ENCODE peak calls at places on chromosome 4, in eight cellular contexts. M is prostate gland, F is A549, U is transverse colon, B is tibial nerve, W is adrenal gland, I is uterus, V is esophagus squamous epithelium. R is an unnamed sample.

GRCh38 chr4:24736066-24736465 is 59.3 kb upstream of the SOD3 start:
- DNase-seq in V (no peak), F (peak), I (no peak), U (peak), M (no peak), W (peak), B (no peak), R (no peak)

GRCh38 chr4:167989815-167990214 is 102.5 kb upstream of the ANXA10 start:
- DNase-seq in V (no peak), F (peak), U (no peak), M (no peak), W (no peak), B (no peak), I (no peak), R (no peak)

GRCh38 chr4:80454040-80454439 is 118.5 kb downstream of the CFAP299 start:
- DNase-seq in B (no peak), W (no peak), V (no peak), F (no peak), I (no peak), U (no peak), M (no peak), R (no peak)

GRCh38 chr4:38275331-38275821 is 315.2 kb downstream of the PTTG2 start:
- DNase-seq in U (no peak), W (no peak), M (no peak), V (no peak), B (no peak), I (no peak), F (peak), R (no peak)

GRCh38 chr4:163548481-163549243 is 54.2 kb downstream of the TMA16 start:
- DNase-seq in I (no peak), M (no peak), F (peak), U (no peak), B (no peak), W (peak), V (no peak), R (no peak)

GRCh38 chr4:147174561-147174960 is 228.9 kb upstream of the TTC29 start:
- DNase-seq in V (no peak), F (no peak), U (no peak), M (no peak), B (no peak), I (no peak), W (no peak), R (no peak)

GRCh38 chr4:55819634-55820033 is at the start of gene EXOC1L:
- DNase-seq in B (no peak), U (no peak), I (no peak), V (no peak), M (no peak), W (peak), F (no peak), R (no peak)

GRCh38 chr4:26127001-26127400 is 193.8 kb upstream of the RBPJ start:
- DNase-seq in F (no peak), M (no peak), I (no peak), U (no peak), V (no peak), B (no peak), W (no peak), R (no peak)

GRCh38 chr4:124414641-124415040 is 297.9 kb downstream of the ANKRD50 start:
- DNase-seq in B (no peak), U (no peak), F (no peak), M (no peak), I (no peak), W (no peak), V (no peak), R (no peak)

GRCh38 chr4:70473691-70474090 is 1.7 kb downstream of the MUC7 start:
- DNase-seq in U (no peak), V (no peak), B (no peak), M (no peak), F (no peak), I (no peak), W (no peak), R (no peak)

GRCh38 chr4:10587697-10588096 is 96.9 kb downstream of the CLNK start:
- DNase-seq in V (no peak), M (no peak), U (no peak), B (no peak), W (no peak), F (no peak), I (no peak), R (no peak)

GRCh38 chr4:4948370-4948769 is 70.9 kb downstream of the CYTL1 start:
- DNase-seq in V (no peak), F (no peak), I (no peak), W (no peak), U (no peak), B (no peak), M (no peak), R (no peak)

GRCh38 chr4:3075652-3075981 is 1.1 kb downstream of the HTT start:
- DNase-seq in V (no peak), F (no peak), B (no peak), U (no peak), W (no peak), I (no peak), M (no peak), R (no peak)

GRCh38 chr4:83535520-83535944 is 376 bp upstream of the GPAT3 start:
- DNase-seq in M (peak), U (peak), V (no peak), W (peak), B (no peak), F (no peak), I (peak), R (no peak)

GRCh38 chr4:158854236-158854635 is 85.4 kb downstream of the FNIP2 start:
- DNase-seq in M (no peak), B (no peak), W (no peak), F (no peak), V (no peak), U (no peak), I (no peak), R (no peak)

GRCh38 chr4:122052714-122053113 is 99.4 kb upstream of the BLTP1 start:
- DNase-seq in B (no peak), I (no peak), U (no peak), M (no peak), V (no peak), W (no peak), F (no peak), R (no peak)

GRCh38 chr4:1789552-1789951 is 3.5 kb upstream of the FGFR3 start:
- DNase-seq in U (no peak), I (no peak), M (no peak), B (no peak), W (no peak), V (no peak), F (no peak), R (no peak)

GRCh38 chr4:48380583-48381167 is 39.3 kb downstream of the SLAIN2 start:
- DNase-seq in V (no peak), M (no peak), I (no peak), U (no peak), F (no peak), W (no peak), B (no peak), R (no peak)

GRCh38 chr4:20395160-20395773 is 143.6 kb downstream of the SLIT2 start:
- DNase-seq in I (no peak), B (no peak), W (peak), M (peak), U (peak), F (peak), V (no peak), R (no peak)

GRCh38 chr4:6929735-6930464 is 20.3 kb downstream of the TBC1D14 start:
- DNase-seq in W (no peak), I (no peak), M (no peak), B (no peak), U (peak), V (no peak), F (no peak), R (no peak)

GRCh38 chr4:83489711-83490326 is 4.9 kb upstream of the ABRAXAS1 start:
- DNase-seq in F (no peak), B (no peak), V (no peak), I (no peak), W (no peak), U (no peak), M (no peak), R (no peak)

GRCh38 chr4:78845469-78845868 is 69.3 kb downstream of the BMP2K start:
- DNase-seq in I (no peak), W (no peak), B (no peak), F (no peak), U (no peak), M (no peak), V (no peak), R (no peak)

GRCh38 chr4:20253799-20254409 is 2.2 kb downstream of the SLIT2 start:
- DNase-seq in U (peak), F (no peak), M (no peak), V (no peak), B (no peak), I (peak), W (peak), R (peak)

GRCh38 chr4:78776729-78777555 is 792 bp downstream of the BMP2K start:
- DNase-seq in U (peak), I (peak), B (peak), F (peak), W (peak), M (peak), V (peak), R (no peak)

GRCh38 chr4:87633239-87633638 is 16.8 kb upstream of the DMP1 start:
- DNase-seq in M (peak), U (no peak), F (peak), V (no peak), I (no peak), W (peak), B (no peak), R (no peak)

GRCh38 chr4:5086535-5086934 is 35.3 kb downstream of the STK32B start:
- DNase-seq in V (no peak), U (no peak), B (no peak), M (no peak), W (no peak), I (no peak), F (no peak), R (no peak)

GRCh38 chr4:84498203-84499026 is 677 bp downstream of the NKX6-1 start:
- DNase-seq in F (peak), V (no peak), B (no peak), U (no peak), W (peak), I (peak), M (no peak), R (no peak)

GRCh38 chr4:56130609-56131150 is 181.9 kb downstream of the CEP135 start:
- DNase-seq in W (no peak), F (no peak), V (no peak), I (no peak), M (no peak), U (no peak), B (no peak), R (no peak)

GRCh38 chr4:111400736-111401135 is 744.5 kb upstream of the FAM241A start:
- DNase-seq in M (no peak), B (no peak), U (no peak), V (no peak), F (no peak), I (no peak), W (no peak), R (no peak)

GRCh38 chr4:94641702-94642560 is 115.8 kb upstream of the BMPR1B start:
- DNase-seq in W (no peak), I (no peak), M (no peak), B (no peak), U (no peak), V (no peak), F (peak), R (no peak)

GRCh38 chr4:135497563-135498152 is 1296.1 kb upstream of the PABPC4L start:
- DNase-seq in W (no peak), M (no peak), F (no peak), I (no peak), B (no peak), V (no peak), U (no peak), R (no peak)

GRCh38 chr4:41179086-41179374 is 35.3 kb downstream of the APBB2 start:
- DNase-seq in V (no peak), M (no peak), U (no peak), B (no peak), F (no peak), I (no peak), W (no peak), R (no peak)

GRCh38 chr4:167232805-167233522 is 1.3 kb downstream of the SPOCK3 start:
- DNase-seq in M (no peak), W (no peak), U (no peak), V (no peak), B (no peak), I (no peak), F (no peak), R (no peak)

GRCh38 chr4:138182838-138183426 is 59.2 kb downstream of the SLC7A11 start:
- DNase-seq in F (peak), W (peak), V (no peak), I (no peak), U (no peak), M (peak), B (no peak), R (no peak)

GRCh38 chr4:96483308-96484030 is 643.6 kb downstream of the PDHA2 start:
- DNase-seq in F (peak), U (no peak), V (no peak), B (no peak), M (no peak), W (no peak), I (no peak), R (no peak)

GRCh38 chr4:84582988-84583870 is at the start of gene CDS1:
- DNase-seq in I (no peak), U (peak), B (no peak), V (no peak), W (peak), M (peak), F (no peak), R (peak)

GRCh38 chr4:163157157-163157556 is 9.5 kb downstream of the NAF1 start:
- DNase-seq in F (no peak), W (no peak), I (no peak), M (no peak), B (no peak), V (no peak), U (no peak), R (no peak)

GRCh38 chr4:186840771-186841301 is 117.2 kb upstream of the FAT1 start:
- DNase-seq in W (no peak), U (no peak), B (peak), I (peak), V (no peak), M (no peak), F (no peak), R (no peak)

GRCh38 chr4:186844059-186844681 is 120.5 kb upstream of the FAT1 start:
- DNase-seq in W (no peak), U (no peak), V (no peak), I (peak), M (peak), F (no peak), B (no peak), R (no peak)

GRCh38 chr4:186846426-186846825 is 122.8 kb upstream of the FAT1 start:
- DNase-seq in M (no peak), F (no peak), V (no peak), I (no peak), B (no peak), U (no peak), W (no peak), R (no peak)

GRCh38 chr4:186848437-186848836 is 124.8 kb upstream of the FAT1 start:
- DNase-seq in U (no peak), V (no peak), I (no peak), W (no peak), M (no peak), B (no peak), F (no peak), R (no peak)

GRCh38 chr4:186845137-186845842 is 121.6 kb upstream of the FAT1 start:
- DNase-seq in F (peak), I (peak), W (no peak), V (no peak), U (peak), B (no peak), M (no peak), R (no peak)
- TF ChIP-seq POLR2A in F (no peak), I (no peak), W (no peak), V (no peak), U (no peak), B (no peak), M (no peak), R (no peak)

DNA sequence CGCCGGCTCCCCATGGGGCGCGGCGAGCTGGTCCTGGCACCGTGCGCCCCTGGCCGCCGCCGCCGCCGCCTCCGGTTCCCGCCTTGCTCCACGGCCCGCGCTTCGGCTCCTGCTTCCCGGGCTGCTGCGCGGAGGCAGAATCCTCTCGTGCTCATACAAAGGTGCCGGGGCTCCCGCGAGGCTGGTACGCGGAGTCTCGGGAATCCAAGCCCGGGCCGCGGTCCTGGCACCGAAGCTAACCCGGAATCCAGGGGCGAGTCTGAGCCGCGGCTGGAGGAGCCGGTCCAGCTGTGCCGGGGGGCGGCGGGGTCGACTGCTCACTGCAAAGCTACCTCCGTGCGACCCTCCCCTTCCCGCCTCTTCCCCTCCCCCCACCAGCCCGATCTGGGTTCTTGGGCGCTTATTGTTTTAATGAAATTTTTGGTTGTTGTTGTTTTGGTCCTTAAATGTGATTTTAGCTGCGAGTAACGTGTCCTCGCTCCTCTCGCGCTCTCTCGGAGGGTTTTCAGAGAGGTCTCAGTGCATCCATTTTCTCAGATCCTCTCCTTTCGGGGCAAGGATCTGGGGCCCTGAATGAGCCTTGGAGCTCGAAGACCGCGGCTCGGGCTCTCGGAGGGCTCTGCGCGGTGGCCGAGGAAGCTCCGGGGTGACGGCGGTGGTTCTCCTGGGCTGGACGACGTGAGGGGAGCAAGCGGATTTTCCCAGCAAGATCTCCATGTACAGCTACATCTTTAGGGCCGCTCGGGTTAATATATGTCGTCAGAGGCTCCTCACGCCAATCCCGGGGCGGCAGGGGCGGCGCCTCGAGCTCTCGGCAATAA is at the start of gene HAND2:
- DNase-seq in V (no peak), I (peak), U (peak), F (peak), W (no peak), B (no peak), M (no peak), R (no peak)
- TF ChIP-seq POLR2A in V (no peak), I (peak), U (peak), F (no peak), W (peak), B (no peak), M (no peak), R (no peak)

GRCh38 chr4:140151700-140152014 is 2.3 kb downstream of the MAML3 start:
- DNase-seq in F (peak), I (peak), U (peak), B (peak), M (peak), V (no peak), W (peak), R (peak)
- TF ChIP-seq POLR2A in F (no peak), I (no peak), U (no peak), B (no peak), M (no peak), V (no peak), W (peak), R (no peak)

GRCh38 chr4:13484045-13484748 is at the start of gene RAB28:
- DNase-seq in W (peak), F (peak), V (peak), U (peak), I (peak), B (peak), M (peak), R (peak)
- TF ChIP-seq POLR2A in W (peak), F (peak), V (peak), U (peak), I (peak), B (peak), M (peak), R (peak)

GRCh38 chr4:76463568-76463967 is 28.5 kb downstream of the SHROOM3 start:
- DNase-seq in W (no peak), U (no peak), F (no peak), I (no peak), V (no peak), B (no peak), M (no peak), R (no peak)

GRCh38 chr4:76458297-76458696 is 23.3 kb downstream of the SHROOM3 start:
- DNase-seq in W (no peak), F (no peak), B (no peak), I (no peak), U (no peak), V (no peak), M (no peak), R (no peak)

GRCh38 chr4:76458829-76459228 is 23.8 kb downstream of the SHROOM3 start:
- DNase-seq in F (no peak), W (no peak), U (no peak), B (no peak), I (no peak), V (no peak), M (no peak), R (no peak)

GRCh38 chr4:76457885-76458284 is 22.9 kb downstream of the SHROOM3 start:
- DNase-seq in U (no peak), I (no peak), W (no peak), M (no peak), F (no peak), V (no peak), B (no peak), R (no peak)

DNA sequence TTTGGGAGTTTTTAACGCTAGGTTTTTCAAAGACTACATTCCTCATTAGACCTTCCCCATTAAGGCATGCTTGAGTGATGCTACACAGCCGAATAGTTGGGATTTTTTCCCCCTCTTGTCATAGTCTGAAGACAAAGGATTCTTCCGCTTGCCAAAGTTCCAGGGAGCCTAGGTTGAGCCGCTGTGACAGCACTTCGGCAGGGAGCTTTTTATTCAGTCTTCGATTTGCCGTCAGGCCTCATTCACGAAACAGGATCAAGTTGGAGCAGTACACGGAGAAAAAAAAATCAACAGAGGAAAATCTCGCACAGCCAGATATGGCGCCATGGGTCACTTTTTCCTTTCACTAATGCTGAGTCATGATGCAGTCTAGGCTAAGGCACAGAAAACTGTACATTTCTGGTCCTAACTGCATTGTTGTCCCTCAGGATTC is 24.3 kb downstream of the SHROOM3 start:
- DNase-seq in M (no peak), U (no peak), F (peak), I (no peak), V (no peak), W (no peak), B (no peak), R (no peak)
- TF ChIP-seq POLR2A in M (no peak), U (no peak), F (no peak), I (no peak), V (no peak), W (no peak), B (no peak), R (no peak)

GRCh38 chr4:127856485-127857447 is 23.9 kb upstream of the PLK4 start:
- DNase-seq in V (no peak), B (no peak), I (no peak), F (no peak), U (no peak), M (no peak), W (peak), R (no peak)
- TF ChIP-seq POLR2A in V (no peak), B (no peak), I (no peak), F (no peak), U (no peak), M (no peak), W (no peak), R (peak)

GRCh38 chr4:115529126-115529525 is 415.7 kb upstream of the NDST4 start:
- DNase-seq in I (no peak), F (no peak), B (no peak), U (no peak), V (no peak), M (no peak), W (no peak), R (no peak)
- TF ChIP-seq POLR2A in I (no peak), F (no peak), B (no peak), U (no peak), V (no peak), M (no peak), W (no peak), R (no peak)

GRCh38 chr4:152936446-152937279 is 540 bp downstream of the FHDC1 start:
- DNase-seq in F (peak), M (peak), V (no peak), U (peak), B (no peak), W (no peak), I (peak), R (peak)
- TF ChIP-seq POLR2A in F (no peak), M (no peak), V (no peak), U (peak), B (no peak), W (no peak), I (no peak), R (no peak)

GRCh38 chr4:40055873-40056721 is 553 bp upstream of the N4BP2 start:
- DNase-seq in V (peak), B (peak), U (peak), W (peak), I (peak), F (peak), M (peak), R (peak)
- TF ChIP-seq POLR2A in V (peak), B (no peak), U (peak), W (peak), I (peak), F (peak), M (peak), R (peak)